ENCODE peak calls at places on chromosomes 7 and 10, in six cellular contexts. X is brain microvascular endothelial cell; L is HCT116; M is fibroblast of lung; S is endodermal cell; A is CD4-positive, alpha-beta T cell. U is an unnamed sample.
A peak's percentile ranks its signal among the peaks of the same experiment; 100 is the strongest.

GRCh38 chr7:23373151-23374004 is 74.2 kb downstream of the MALSU1 start:
- DNase-seq in M (peak; percentile 76), X (no peak), L (no peak), S (no peak), A (no peak), U (peak; percentile 28)

GRCh38 chr10:119693262-119693957 is 32.4 kb upstream of the INPP5F start:
- DNase-seq in M (peak; percentile 44), S (no peak), A (no peak), X (no peak), L (no peak), U (no peak)

GRCh38 chr7:127907110-127907509 is 124.1 kb downstream of the LRRC4 start:
- DNase-seq in L (no peak), X (no peak), M (no peak), A (no peak), S (no peak), U (no peak)

GRCh38 chr10:28250782-28251181 is 52.1 kb downstream of the MPP7 start:
- DNase-seq in L (no peak), X (no peak), M (peak; percentile 44), A (no peak), S (no peak), U (no peak)

GRCh38 chr10:76388321-76388720 is 956.9 kb downstream of the LRMDA start:
- DNase-seq in A (no peak), X (no peak), S (no peak), M (peak; percentile 88), L (no peak), U (no peak)

GRCh38 chr10:5975641-5976473 is 1.5 kb downstream of the IL15RA start:
- DNase-seq in L (no peak), S (no peak), A (peak; percentile 20), M (no peak), X (no peak), U (peak; percentile 25)

GRCh38 chr7:71784180-71784579 is 628.0 kb downstream of the CALN1 start:
- DNase-seq in A (no peak), L (no peak), X (no peak), M (no peak), S (no peak), U (no peak)

GRCh38 chr10:133312769-133313145 is 4.0 kb downstream of the ZNF511 start:
- DNase-seq in A (no peak), M (no peak), L (no peak), X (no peak), S (no peak), U (no peak)

GRCh38 chr7:100719523-100720319 is 547 bp upstream of the EPO start:
- DNase-seq in S (peak; percentile 51), X (peak; percentile 16), M (peak; percentile 42), A (no peak), L (no peak), U (no peak)

GRCh38 chr7:134044682-134045081 is 82.5 kb upstream of the LRGUK start:
- DNase-seq in A (no peak), M (peak; percentile 58), L (no peak), X (peak; percentile 14), S (no peak), U (no peak)

GRCh38 chr7:122014697-122015096 is 129.4 kb downstream of the AASS start:
- DNase-seq in M (no peak), A (no peak), S (no peak), X (no peak), L (no peak), U (no peak)

GRCh38 chr10:22669163-22669711 is 45.1 kb downstream of the PIP4K2A start:
- DNase-seq in L (no peak), X (no peak), A (no peak), S (no peak), M (no peak), U (no peak)

GRCh38 chr7:84822941-84823510 is 363.8 kb downstream of the SEMA3D start:
- DNase-seq in M (no peak), A (no peak), L (no peak), X (no peak), S (no peak), U (no peak)

GRCh38 chr7:389911-390601 is 100.1 kb downstream of the FOXL3 start:
- DNase-seq in S (peak; percentile 27), X (no peak), A (no peak), L (no peak), M (no peak), U (no peak)

GRCh38 chr10:102835007-102835482 is 2.2 kb downstream of the CYP17A1 start:
- DNase-seq in M (peak; percentile 54), X (peak; percentile 51), L (peak; percentile 77), S (peak; percentile 95), A (peak; percentile 62), U (peak; percentile 57)

GRCh38 chr7:90710466-90710850 is 114.3 kb downstream of the CDK14 start:
- DNase-seq in X (no peak), L (no peak), M (no peak), S (no peak), A (no peak), U (no peak)

GRCh38 chr7:157271991-157272324 is 64.8 kb upstream of the DNAJB6 start:
- DNase-seq in L (no peak), S (no peak), A (no peak), X (peak; percentile 99), M (peak; percentile 97), U (no peak)

GRCh38 chr10:16545126-16545736 is 23.6 kb upstream of the C1QL3 start:
- DNase-seq in M (peak; percentile 3), L (peak; percentile 6), X (peak; percentile 24), A (no peak), S (peak; percentile 57), U (no peak)

GRCh38 chr7:73308074-73308664 is 457 bp downstream of the NSUN5 start:
- DNase-seq in A (no peak), X (no peak), M (peak; percentile 9), L (no peak), S (peak; percentile 71), U (no peak)

GRCh38 chr7:30980194-30980593 is 16.4 kb downstream of the GHRHR start:
- DNase-seq in S (no peak), L (no peak), M (no peak), X (no peak), A (no peak), U (no peak)

GRCh38 chr10:114308470-114309110 is 69.5 kb downstream of the VWA2 start:
- DNase-seq in M (no peak), L (no peak), X (no peak), S (no peak), A (no peak), U (no peak)

GRCh38 chr7:128869138-128869943 is 6.7 kb downstream of the ATP6V1F start:
- DNase-seq in X (no peak), M (peak; percentile 42), L (no peak), A (peak; percentile 24), S (peak; percentile 88), U (peak; percentile 46)

GRCh38 chr7:106216517-106217088 is 68.2 kb downstream of the NAMPT start:
- DNase-seq in S (peak; percentile 49), X (peak; percentile 89), L (peak; percentile 91), M (peak; percentile 95), A (no peak), U (no peak)

GRCh38 chr10:77332256-77332655 is 305.4 kb downstream of the KCNMA1 start:
- DNase-seq in A (no peak), L (no peak), S (no peak), X (no peak), M (no peak), U (no peak)

GRCh38 chr7:98855610-98856009 is 14.2 kb downstream of the TMEM130 start:
- DNase-seq in L (no peak), A (no peak), M (no peak), X (no peak), S (no peak), U (no peak)

GRCh38 chr7:99791667-99792356 is 7.8 kb upstream of the CYP3A4 start:
- DNase-seq in M (no peak), A (no peak), X (no peak), S (no peak), L (no peak), U (no peak)

GRCh38 chr7:107563072-107563760 is 504 bp downstream of the COG5 start:
- DNase-seq in A (no peak), L (peak; percentile 44), M (no peak), S (no peak), X (peak; percentile 25), U (no peak)

GRCh38 chr7:116524609-116525297 is at the start of gene CAV1:
- DNase-seq in X (peak; percentile 94), M (peak; percentile 93), S (peak; percentile 93), L (peak; percentile 92), A (peak; percentile 9), U (peak; percentile 48)

GRCh38 chr7:35971133-35971995 is 170.5 kb downstream of the SEPTIN7 start:
- DNase-seq in L (no peak), X (no peak), M (no peak), S (no peak), A (no peak), U (no peak)

GRCh38 chr7:157139142-157140117 is 704 bp downstream of the UBE3C start:
- DNase-seq in L (no peak), A (peak; percentile 56), X (peak; percentile 6), M (peak; percentile 48), S (no peak), U (no peak)

GRCh38 chr10:122186822-122187810 is 84.0 kb upstream of the BTBD16 start:
- DNase-seq in A (no peak), L (no peak), S (no peak), M (peak; percentile 31), X (no peak), U (no peak)

GRCh38 chr7:27640914-27641570 is 21.6 kb downstream of the HIBADH start:
- DNase-seq in M (peak; percentile 76), L (no peak), X (peak; percentile 94), A (no peak), S (no peak), U (no peak)
- TF ChIP-seq CTCF in M (no peak), L (no peak), X (no peak), A (no peak), S (no peak), U (no peak)

GRCh38 chr10:71776528-71776927 is 3.2 kb upstream of the VSIR start:
- DNase-seq in X (no peak), M (no peak), S (no peak), L (no peak), A (no peak), U (no peak)
- TF ChIP-seq CTCF in X (no peak), M (no peak), S (no peak), L (no peak), A (no peak), U (no peak)

GRCh38 chr10:83050815-83051214 is 1088.5 kb upstream of the GHITM start:
- DNase-seq in X (no peak), A (no peak), S (no peak), L (no peak), M (no peak), U (no peak)
- TF ChIP-seq CTCF in X (no peak), A (no peak), S (peak; percentile 35), L (no peak), M (no peak), U (no peak)

GRCh38 chr10:49323171-49323895 is 24.4 kb downstream of the C10orf71 start:
- DNase-seq in A (no peak), S (no peak), L (no peak), M (no peak), X (no peak), U (no peak)

GRCh38 chr10:49325131-49325915 is 26.4 kb downstream of the C10orf71 start:
- DNase-seq in X (no peak), A (no peak), S (no peak), L (no peak), M (no peak), U (no peak)

GRCh38 chr10:49323896-49324270 is 24.9 kb downstream of the C10orf71 start:
- DNase-seq in X (no peak), M (no peak), L (no peak), A (no peak), S (no peak), U (no peak)

GRCh38 chr10:49325916-49326783 is 27.2 kb downstream of the C10orf71 start:
- DNase-seq in S (no peak), X (no peak), M (no peak), L (no peak), A (no peak), U (no peak)

GRCh38 chr10:49324711-49325110 is 25.7 kb downstream of the C10orf71 start:
- DNase-seq in S (peak; percentile 62), L (no peak), A (no peak), M (no peak), X (no peak), U (no peak)
- TF ChIP-seq CTCF in S (peak; percentile 61), L (no peak), A (no peak), M (no peak), X (peak; percentile 47), U (no peak)

U was measured in activated B cell treated with CpG ODN at 0.5 μM for 24 hours.